ENCODE peak calls at places on chromosomes 7 and 10, in six cellular contexts. P, O, R, S, D and U are unnamed samples.

GRCh38 chr7:37429435-37429791 is 19.3 kb downstream of the ELMO1 start:
- DNase-seq in P (no peak), O (no peak), R (no peak), S (no peak), D (no peak), U (no peak)

GRCh38 chr10:49272251-49273081 is 26.5 kb upstream of the C10orf71 start:
- DNase-seq in P (no peak), O (no peak), R (no peak), S (no peak), D (no peak), U (no peak)

GRCh38 chr10:94288361-94289116 is 74.2 kb downstream of the NOC3L start:
- DNase-seq in P (no peak), O (no peak), R (no peak), S (no peak), D (no peak), U (no peak)

GRCh38 chr7:34315032-34315431 is 343.0 kb upstream of the NPSR1 start:
- DNase-seq in P (peak; percentile 23), O (no peak), R (no peak), S (peak; percentile 47), D (no peak), U (peak; percentile 31)

GRCh38 chr7:76505168-76506080 is 4.9 kb upstream of the UPK3B start:
- DNase-seq in P (no peak), O (no peak), R (no peak), S (no peak), D (no peak), U (no peak)

GRCh38 chr10:64115471-64115870 is 594.3 kb downstream of the REEP3 start:
- DNase-seq in P (no peak), O (no peak), R (no peak), S (no peak), D (no peak), U (no peak)

GRCh38 chr7:75599244-75599771 is 107.2 kb downstream of the SPDYE5 start:
- DNase-seq in P (no peak), O (no peak), R (no peak), S (no peak), D (no peak), U (no peak)

GRCh38 chr7:154862153-154862791 is 140.7 kb downstream of the PAXIP1 start:
- DNase-seq in P (no peak), O (no peak), R (no peak), S (no peak), D (no peak), U (no peak)

GRCh38 chr10:11776080-11776479 is 33.9 kb downstream of the ECHDC3 start:
- DNase-seq in P (no peak), O (no peak), R (no peak), S (peak; percentile 40), D (no peak), U (peak; percentile 26)

GRCh38 chr7:1096156-1097119 is 8.5 kb downstream of the GPER1 start:
- DNase-seq in P (no peak), O (no peak), R (no peak), S (no peak), D (no peak), U (peak; percentile 46)

GRCh38 chr10:75444781-75445386 is 13.5 kb downstream of the LRMDA start:
- DNase-seq in P (no peak), O (no peak), R (no peak), S (no peak), D (no peak), U (peak; percentile 15)

GRCh38 chr10:6101181-6101580 is 12.3 kb downstream of the RBM17 start:
- DNase-seq in P (no peak), O (no peak), R (no peak), S (no peak), D (no peak), U (no peak)

GRCh38 chr7:155463114-155463811 is 5.3 kb downstream of the EN2 start:
- DNase-seq in P (no peak), O (no peak), R (no peak), S (no peak), D (no peak), U (no peak)

GRCh38 chr10:62384057-62384446 is 9.9 kb downstream of the ZNF365 start:
- DNase-seq in P (no peak), O (peak; percentile 33), R (no peak), S (peak; percentile 99), D (peak; percentile 50), U (peak; percentile 69)

GRCh38 chr7:132030161-132030568 is 473.7 kb upstream of the PODXL start:
- DNase-seq in P (no peak), O (no peak), R (no peak), S (peak; percentile 16), D (no peak), U (peak; percentile 44)

GRCh38 chr10:6218692-6219493 is 16.2 kb downstream of the PFKFB3 start:
- DNase-seq in P (no peak), O (no peak), R (no peak), S (peak; percentile 100), D (no peak), U (peak; percentile 36)

GRCh38 chr10:77163670-77164348 is 473.8 kb downstream of the KCNMA1 start:
- DNase-seq in P (peak; percentile 75), O (peak; percentile 86), R (no peak), S (peak; percentile 99), D (no peak), U (peak; percentile 98)

GRCh38 chr10:82190432-82191260 is 315.7 kb downstream of the NRG3 start:
- DNase-seq in P (no peak), O (no peak), R (no peak), S (no peak), D (no peak), U (peak; percentile 15)

GRCh38 chr7:98713411-98713810 is 96.3 kb downstream of the NPTX2 start:
- DNase-seq in P (no peak), O (no peak), R (no peak), S (peak; percentile 7), D (no peak), U (no peak)

GRCh38 chr7:37546677-37547076 is 98.0 kb upstream of the ELMO1 start:
- DNase-seq in P (no peak), O (no peak), R (no peak), S (no peak), D (no peak), U (no peak)

GRCh38 chr7:22443370-22444180 is 56.4 kb downstream of the STEAP1B start:
- DNase-seq in P (no peak), O (no peak), R (no peak), S (peak; percentile 24), D (no peak), U (peak; percentile 29)

GRCh38 chr10:33412261-33413092 is 78.0 kb upstream of the NRP1 start:
- DNase-seq in P (peak; percentile 80), O (peak; percentile 58), R (no peak), S (peak; percentile 85), D (no peak), U (peak; percentile 82)